ENCODE peak calls at places on chromosomes 12 and 14, in eight cellular contexts. E, J, I, D, O, N, W and R are unnamed samples.

GRCh38 chr14:34496679-34497513 is 34.9 kb upstream of the SPTSSA start:
- DNase-seq in J (no peak), E (no peak), I (no peak), O (peak), N (no peak), D (peak), W (no peak), R (no peak)

GRCh38 chr14:75283162-75283883 is 4.7 kb downstream of the FOS start:
- DNase-seq in E (no peak), O (peak), J (no peak), W (no peak), D (no peak), N (peak), I (no peak), R (peak)

GRCh38 chr12:1918081-1918874 is at the start of gene CACNA2D4:
- DNase-seq in J (no peak), N (no peak), D (peak), O (peak), W (no peak), I (no peak), E (peak), R (no peak)

GRCh38 chr14:23660290-23661226 is 24.4 kb downstream of the DHRS2 start:
- DNase-seq in O (peak), I (no peak), D (no peak), N (peak), J (no peak), W (no peak), E (no peak), R (no peak)

GRCh38 chr14:100610511-100611217 is 23.4 kb upstream of the BEGAIN start:
- DNase-seq in E (no peak), D (peak), W (no peak), I (no peak), O (no peak), N (no peak), J (no peak), R (no peak)

GRCh38 chr12:50387487-50387886 is 8.9 kb downstream of the FAM186A start:
- DNase-seq in W (peak), I (no peak), N (no peak), J (no peak), E (no peak), D (no peak), O (peak), R (no peak)

GRCh38 chr14:71246539-71246938 is 339.3 kb downstream of the PCNX1 start:
- DNase-seq in N (no peak), W (no peak), J (no peak), E (peak), I (no peak), O (no peak), D (no peak), R (peak)

GRCh38 chr12:7557227-7557626 is 53.6 kb upstream of the CD163 start:
- DNase-seq in N (no peak), E (peak), I (no peak), O (no peak), J (no peak), D (no peak), W (no peak), R (no peak)

GRCh38 chr12:128852026-128852725 is 1.1 kb upstream of the GLT1D1 start:
- DNase-seq in O (no peak), N (no peak), D (no peak), W (no peak), E (no peak), J (no peak), I (no peak), R (no peak)

GRCh38 chr12:79645235-79645630 is 45.5 kb downstream of the PAWR start:
- DNase-seq in E (no peak), O (peak), N (no peak), D (no peak), W (no peak), J (no peak), I (no peak), R (no peak)

GRCh38 chr14:55881577-55882241 is 236.5 kb upstream of the PELI2 start:
- DNase-seq in O (no peak), N (no peak), J (no peak), D (peak), E (no peak), I (no peak), W (no peak), R (no peak)

GRCh38 chr14:103126873-103127304 is 3.6 kb downstream of the TNFAIP2 start:
- DNase-seq in E (no peak), J (no peak), N (no peak), W (peak), O (peak), D (no peak), I (no peak), R (no peak)

GRCh38 chr14:99249389-99249788 is 22.6 kb downstream of the BCL11B start:
- DNase-seq in J (no peak), I (no peak), O (no peak), N (peak), D (no peak), W (no peak), E (no peak), R (no peak)

GRCh38 chr12:77401062-77401461 is 335.7 kb upstream of the E2F7 start:
- DNase-seq in J (no peak), O (no peak), E (no peak), W (no peak), D (no peak), N (no peak), I (no peak), R (no peak)

GRCh38 chr14:79989990-79990389 is 221.3 kb downstream of the DIO2 start:
- DNase-seq in I (no peak), N (no peak), O (no peak), J (no peak), W (no peak), D (no peak), E (no peak), R (no peak)

GRCh38 chr12:27623645-27624044 is 72.6 kb upstream of the REP15 start:
- DNase-seq in E (no peak), I (no peak), J (no peak), N (no peak), W (no peak), D (no peak), O (no peak), R (no peak)

GRCh38 chr12:61291647-61292046 is 968.6 kb upstream of the USP15 start:
- DNase-seq in D (no peak), E (no peak), W (no peak), J (no peak), I (no peak), O (no peak), N (no peak), R (no peak)

GRCh38 chr14:103748539-103748867 is 32.9 kb downstream of the ZFYVE21 start:
- DNase-seq in J (peak), E (no peak), D (no peak), N (peak), I (no peak), W (no peak), O (no peak), R (no peak)

GRCh38 chr14:87108726-87109125 is 884.3 kb downstream of the GALC start:
- DNase-seq in W (no peak), E (no peak), I (no peak), J (no peak), O (no peak), D (peak), N (no peak), R (no peak)

GRCh38 chr12:53337998-53338397 is 1.8 kb upstream of the SP7 start:
- DNase-seq in D (no peak), O (no peak), W (peak), I (no peak), J (no peak), N (no peak), E (no peak), R (no peak)

GRCh38 chr14:98714604-98715003 is 557.4 kb downstream of the BCL11B start:
- DNase-seq in O (no peak), I (no peak), E (no peak), J (no peak), D (no peak), W (no peak), N (no peak), R (no peak)

GRCh38 chr12:130013771-130014484 is 110.1 kb upstream of the TMEM132D start:
- DNase-seq in E (peak), N (no peak), O (peak), W (peak), I (no peak), D (peak), J (peak), R (peak)

GRCh38 chr12:58959639-58960300 is 39.5 kb upstream of the LRIG3 start:
- DNase-seq in E (no peak), D (no peak), W (no peak), I (no peak), J (no peak), O (no peak), N (no peak), R (no peak)

GRCh38 chr12:106139422-106140141 is 828 bp upstream of the NUAK1 start:
- DNase-seq in O (peak), I (peak), E (peak), W (peak), D (peak), N (no peak), J (no peak), R (no peak)

GRCh38 chr12:123266679-123267277 is 4.9 kb downstream of the CDK2AP1 start:
- DNase-seq in E (no peak), J (no peak), N (no peak), O (no peak), I (no peak), W (no peak), D (no peak), R (no peak)

GRCh38 chr14:22822619-22823551 is 6.8 kb upstream of the MRPL52 start:
- DNase-seq in O (peak), N (peak), E (peak), I (peak), D (peak), J (peak), W (peak), R (peak)

GRCh38 chr12:25328082-25328712 is 77.5 kb upstream of the KRAS start:
- DNase-seq in N (no peak), E (no peak), J (no peak), D (no peak), I (no peak), W (no peak), O (peak), R (peak)

GRCh38 chr12:26226629-26227375 is 31.4 kb downstream of the SSPN start:
- DNase-seq in O (peak), J (no peak), W (peak), N (no peak), E (peak), D (peak), I (peak), R (peak)

GRCh38 chr12:98499668-98500456 is 15.5 kb upstream of the TMPO start:
- DNase-seq in D (no peak), W (no peak), J (no peak), E (no peak), I (no peak), N (no peak), O (no peak), R (no peak)